ENCODE peak calls at places on chromosomes 11 and 22, in six cellular contexts. Y is adrenal gland, X is tibial nerve, N is breast epithelium, O is ovary, Q is sigmoid colon. H is an unnamed sample.

GRCh38 chr22:25193548-25193947 is 6.1 kb upstream of the CRYBB3 start:
- DNase-seq in Y (no peak), X (no peak), N (no peak), O (no peak), Q (no peak), H (no peak)

GRCh38 chr11:72727521-72727920 is 24.7 kb downstream of the ARAP1 start:
- DNase-seq in Y (no peak), X (no peak), N (no peak), O (no peak), Q (no peak), H (no peak)

GRCh38 chr22:27573280-27573711 is 228.3 kb downstream of the MN1 start:
- DNase-seq in Y (no peak), X (no peak), N (no peak), O (no peak), Q (no peak), H (no peak)

GRCh38 chr11:12287009-12287373 is 90.4 kb upstream of the PARVA start:
- DNase-seq in Y (peak), X (no peak), N (no peak), O (no peak), Q (peak), H (peak)

GRCh38 chr22:27719535-27720227 is 81.9 kb downstream of the MN1 start:
- DNase-seq in Y (no peak), X (no peak), N (no peak), O (no peak), Q (no peak), H (peak)

GRCh38 chr22:33803371-33803770 is 116.9 kb downstream of the LARGE1 start:
- DNase-seq in Y (no peak), X (no peak), N (no peak), O (no peak), Q (peak), H (peak)

GRCh38 chr11:80165763-80166162 is 724.9 kb upstream of the TENM4 start:
- DNase-seq in Y (no peak), X (no peak), N (no peak), O (no peak), Q (no peak), H (no peak)

GRCh38 chr11:40104941-40105550 is 1354.4 kb downstream of the LRRC4C start:
- DNase-seq in Y (no peak), X (no peak), N (no peak), O (no peak), Q (no peak), H (no peak)

DNA sequence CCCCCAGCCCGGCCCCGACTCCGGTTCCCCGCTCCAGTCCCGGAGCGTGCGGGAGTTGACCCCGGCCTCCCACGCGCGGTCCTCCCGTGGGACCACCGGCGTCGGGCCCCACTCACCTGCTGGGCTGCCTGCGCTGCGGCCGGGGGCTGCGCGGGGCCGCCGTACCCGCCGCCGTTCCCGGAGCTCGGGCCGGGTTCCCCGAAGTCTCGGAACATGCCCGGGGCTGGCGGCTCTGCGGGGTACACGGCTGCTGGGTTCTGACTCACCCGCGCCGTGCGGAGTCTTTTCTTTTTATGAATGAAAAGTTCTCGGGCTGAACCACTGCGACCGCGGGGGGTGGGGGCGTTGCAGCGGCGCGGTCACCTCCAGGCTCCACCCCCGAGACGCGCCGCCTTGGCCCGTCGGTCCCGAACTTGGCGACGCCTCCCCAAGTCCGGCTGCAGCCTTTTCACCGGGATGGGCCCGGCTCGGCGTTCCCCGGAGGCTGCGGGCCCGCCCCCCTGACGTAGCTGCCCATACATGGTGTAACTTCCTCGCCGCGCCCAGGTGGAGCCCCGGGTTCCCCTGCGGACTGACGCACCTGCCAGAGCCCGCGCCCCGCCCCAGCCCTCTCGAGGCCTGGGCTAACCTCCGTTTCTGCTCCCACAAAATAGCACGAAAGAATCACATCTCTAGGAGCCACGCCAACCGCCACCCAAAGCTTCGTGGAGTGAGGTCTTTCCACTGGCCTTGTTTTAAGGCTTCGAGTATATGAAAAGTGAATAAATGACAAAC is at the start of gene FOSL1:
- DNase-seq in Y (peak), X (peak), N (peak), O (peak), Q (peak), H (peak)
- TF ChIP-seq POLR2A in Y (peak), X (no peak), N (no peak), O (no peak), Q (no peak), H (no peak)

DNA sequence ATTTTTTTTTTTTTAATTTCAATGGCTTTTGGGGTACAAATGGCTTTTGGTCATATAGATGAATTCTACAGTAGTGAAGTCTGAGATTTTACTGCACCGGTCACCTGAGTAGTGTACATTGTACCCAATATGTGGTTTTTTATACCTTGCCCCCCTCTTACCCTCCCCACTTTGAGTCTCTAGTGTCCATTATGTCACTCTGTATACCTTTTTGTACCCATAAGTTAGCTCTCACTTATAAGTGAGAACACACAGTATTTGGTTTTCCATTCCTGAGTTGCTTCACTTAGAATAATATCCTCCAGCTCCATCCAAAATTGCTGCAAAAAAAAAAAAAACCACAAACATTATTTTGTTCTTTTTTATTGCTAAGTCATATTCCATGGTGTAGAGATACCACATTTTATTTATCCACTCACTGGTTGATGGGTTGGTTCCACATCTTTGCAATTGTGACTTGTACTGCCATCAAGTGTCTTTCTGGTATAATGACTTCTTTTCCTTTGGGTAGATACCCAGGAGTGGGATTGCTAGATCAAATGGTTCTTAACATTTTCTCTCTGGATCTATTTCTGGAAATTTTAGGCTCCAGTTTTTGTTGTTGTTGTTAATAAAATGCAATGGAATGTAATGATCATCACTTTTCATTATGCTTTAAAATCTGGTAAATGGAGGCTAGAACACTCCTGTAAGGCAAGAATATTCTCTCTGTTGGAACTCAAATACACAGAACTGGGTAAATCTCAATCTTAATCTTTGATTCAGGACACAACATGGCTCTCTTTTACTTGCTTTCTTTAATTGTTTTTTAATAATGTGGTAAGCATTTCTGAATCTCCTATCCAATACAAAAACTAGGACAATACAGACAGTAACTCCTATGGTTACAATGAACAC is 10.3 kb downstream of the NEAT1 start:
- DNase-seq in Y (no peak), X (no peak), N (peak), O (no peak), Q (no peak), H (no peak)
- TF ChIP-seq CTCF in Y (no peak), X (peak), N (no peak), O (no peak), Q (no peak), H (no peak)

GRCh38 chr11:46698597-46698996 is 1.8 kb downstream of the ARHGAP1 start:
- DNase-seq in Y (no peak), X (no peak), N (no peak), O (no peak), Q (no peak), H (no peak)
- H3K4me3 ChIP-seq in Y (no peak), X (peak), N (peak), O (no peak), Q (no peak), H (no peak)

GRCh38 chr11:27934830-27935145 is 173.2 kb downstream of the KIF18A start:
- DNase-seq in Y (no peak), X (no peak), N (no peak), O (no peak), Q (no peak), H (no peak)
- TF ChIP-seq POLR2A in Y (no peak), X (no peak), N (no peak), O (no peak), Q (no peak), H (no peak)

GRCh38 chr22:37510046-37510445 is 9.2 kb downstream of the CARD10 start:
- DNase-seq in Y (no peak), X (no peak), N (no peak), O (no peak), Q (no peak), H (no peak)

GRCh38 chr22:37507731-37508130 is 11.5 kb downstream of the CARD10 start:
- DNase-seq in Y (no peak), X (no peak), N (no peak), O (no peak), Q (no peak), H (no peak)

GRCh38 chr22:37505989-37506388 is 13.2 kb downstream of the CARD10 start:
- DNase-seq in Y (no peak), X (no peak), N (no peak), O (no peak), Q (no peak), H (no peak)

GRCh38 chr22:37509026-37509886 is 10.0 kb downstream of the CARD10 start:
- DNase-seq in Y (no peak), X (no peak), N (no peak), O (no peak), Q (no peak), H (no peak)

DNA sequence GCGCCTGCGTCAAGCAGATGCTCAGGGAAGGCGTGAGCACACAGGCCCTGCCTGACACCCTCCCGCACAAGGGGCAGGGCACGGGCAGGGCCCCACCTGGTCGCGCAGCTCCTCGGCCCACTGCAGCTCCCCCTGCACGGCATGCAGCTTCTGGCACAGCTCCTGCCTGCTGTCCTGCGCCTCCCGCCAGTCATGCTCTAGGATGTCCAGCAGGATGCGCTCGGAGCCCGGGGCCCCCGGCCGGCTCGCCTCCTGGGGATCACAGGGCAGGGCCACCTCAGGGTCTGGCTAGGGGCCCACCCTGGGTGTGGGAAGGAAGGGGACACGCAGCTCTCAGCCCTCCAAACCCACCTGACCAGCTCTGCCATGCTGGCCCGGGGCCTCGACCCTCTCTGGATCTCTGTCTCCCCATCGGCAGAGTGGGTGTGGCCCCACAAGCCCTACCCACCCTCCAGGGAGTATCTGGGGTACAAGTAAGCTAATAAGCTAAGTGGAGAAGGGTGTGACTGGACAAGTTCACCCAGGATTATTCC is 10.7 kb downstream of the CARD10 start:
- DNase-seq in Y (no peak), X (no peak), N (no peak), O (no peak), Q (no peak), H (no peak)
- TF ChIP-seq CTCF in Y (no peak), X (no peak), N (no peak), O (no peak), Q (no peak), H (no peak)

GRCh38 chr22:36166518-36167220 is 6.1 kb upstream of the APOL3 start:
- DNase-seq in Y (no peak), X (no peak), N (no peak), O (no peak), Q (no peak), H (no peak)

GRCh38 chr22:36164621-36165020 is 4.1 kb upstream of the APOL3 start:
- DNase-seq in Y (no peak), X (no peak), N (no peak), O (no peak), Q (no peak), H (no peak)

GRCh38 chr22:36163497-36163896 is 2.9 kb upstream of the APOL3 start:
- DNase-seq in Y (no peak), X (no peak), N (no peak), O (no peak), Q (no peak), H (peak)

GRCh38 chr22:36166086-36166485 is 5.5 kb upstream of the APOL3 start:
- DNase-seq in Y (no peak), X (no peak), N (no peak), O (no peak), Q (no peak), H (no peak)

GRCh38 chr22:36165161-36165560 is 4.6 kb upstream of the APOL3 start:
- DNase-seq in Y (no peak), X (no peak), N (no peak), O (no peak), Q (no peak), H (no peak)
- H3K4me3 ChIP-seq in Y (no peak), X (no peak), N (no peak), O (no peak), Q (no peak), H (no peak)

DNA sequence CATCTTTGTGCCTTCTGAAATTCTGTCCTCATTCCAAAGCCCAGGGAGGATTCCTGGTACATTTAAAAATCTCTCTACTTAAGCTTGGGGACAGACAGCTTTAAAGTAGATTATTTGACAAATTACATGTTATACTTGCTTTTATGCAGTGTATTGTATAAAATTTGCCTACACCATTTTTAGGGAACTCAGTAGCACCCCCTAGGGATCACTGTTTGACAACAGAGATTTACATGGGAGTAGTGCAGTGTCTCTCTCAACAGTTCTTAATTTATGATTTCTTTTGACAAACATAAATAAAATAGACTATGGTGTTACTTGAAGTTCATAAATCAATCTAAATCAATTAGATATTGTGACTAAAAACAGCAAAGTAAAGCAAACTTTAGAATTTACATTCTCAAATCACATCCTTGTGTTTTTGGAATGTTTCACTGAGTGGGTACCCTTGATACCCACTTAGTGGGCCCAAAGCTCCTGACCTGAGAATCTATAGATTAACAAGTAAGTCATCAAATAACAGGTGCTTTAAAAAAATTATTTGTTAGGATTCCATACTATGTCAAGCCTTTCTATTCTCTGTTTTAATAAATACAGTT is 428.8 kb downstream of the DYNC2H1 start:
- DNase-seq in Y (no peak), X (no peak), N (no peak), O (no peak), Q (no peak), H (no peak)
- TF ChIP-seq POLR2A in Y (no peak), X (no peak), N (no peak), O (no peak), Q (no peak), H (no peak)

GRCh38 chr11:14905104-14906033 is 13.3 kb upstream of the CYP2R1 start:
- DNase-seq in Y (peak), X (peak), N (no peak), O (no peak), Q (peak), H (peak)
- TF ChIP-seq CTCF in Y (no peak), X (no peak), N (no peak), O (no peak), Q (peak), H (no peak)

DNA sequence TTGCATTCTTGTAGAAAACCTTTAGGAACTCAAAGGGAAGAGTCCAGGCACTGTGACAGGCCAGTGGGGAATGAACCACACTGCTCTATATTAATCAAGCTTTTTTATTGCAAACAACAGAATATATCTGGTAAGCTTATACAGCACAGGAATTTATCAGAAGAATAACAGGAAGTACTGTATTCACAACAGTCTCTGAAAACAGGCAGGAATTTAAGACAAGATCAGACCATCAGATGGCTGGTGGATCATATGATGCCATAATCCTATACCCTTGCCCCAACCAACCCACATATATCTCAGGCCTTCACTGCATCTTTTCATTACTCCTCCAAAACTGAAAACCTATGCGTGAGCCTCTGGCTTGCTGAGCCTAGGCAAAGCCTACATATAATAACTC is 1.0 kb upstream of the HTATIP2 start:
- DNase-seq in Y (no peak), X (no peak), N (no peak), O (no peak), Q (no peak), H (no peak)
- H3K4me3 ChIP-seq in Y (no peak), X (no peak), N (no peak), O (no peak), Q (no peak), H (no peak)